ENCODE peak calls at places on chromosome 14, in six cellular contexts. S is left lung, W is non-pigmented ciliary epithelial cell, C is A549, M is T follicular helper cell, P is Right ventricle myocardium superior. D is an unnamed sample.

GRCh38 chr14:72558721-72559120 is 335.2 kb downstream of the DPF3 start:
- DNase-seq in S (no peak), W (no peak), C (no peak), M (no peak), P (no peak), D (no peak)

GRCh38 chr14:94081386-94081820 is 293 bp downstream of the IFI27L1 start:
- DNase-seq in S (no peak), W (no peak), C (no peak), M (no peak), P (no peak), D (no peak)

GRCh38 chr14:54555651-54556050 is 11.3 kb upstream of the SAMD4A start:
- DNase-seq in S (no peak), W (no peak), C (peak; percentile 10), M (no peak), P (no peak), D (no peak)

GRCh38 chr14:86357866-86358265 is 827.9 kb downstream of the FLRT2 start:
- DNase-seq in S (no peak), W (no peak), C (no peak), M (no peak), P (no peak), D (no peak)

GRCh38 chr14:55942101-55942645 is 176.0 kb upstream of the PELI2 start:
- DNase-seq in S (no peak), W (no peak), C (no peak), M (no peak), P (no peak), D (no peak)

GRCh38 chr14:71529855-71530254 is 402.4 kb upstream of the RGS6 start:
- DNase-seq in S (no peak), W (no peak), C (no peak), M (no peak), P (peak; percentile 43), D (peak; percentile 62)

GRCh38 chr14:68278568-68279436 is 459.2 kb downstream of the RAD51B start:
- DNase-seq in S (no peak), W (no peak), C (peak; percentile 37), M (no peak), P (no peak), D (no peak)

GRCh38 chr14:30681752-30682355 is 59.7 kb downstream of the SCFD1 start:
- DNase-seq in S (no peak), W (peak; percentile 3), C (peak; percentile 8), M (no peak), P (no peak), D (no peak)

GRCh38 chr14:44962573-44963528 is 861 bp downstream of the TOGARAM1 start:
- DNase-seq in S (peak; percentile 85), W (no peak), C (no peak), M (no peak), P (peak; percentile 68), D (peak; percentile 60)

GRCh38 chr14:104785708-104786080 is 9.9 kb downstream of the AKT1 start:
- DNase-seq in S (peak; percentile 71), W (no peak), C (no peak), M (no peak), P (no peak), D (no peak)

GRCh38 chr14:23095196-23096108 is at the start of gene C14orf119:
- DNase-seq in S (peak; percentile 95), W (peak; percentile 96), C (peak; percentile 98), M (peak; percentile 99), P (no peak), D (peak; percentile 34)

GRCh38 chr14:79702197-79702596 is 509.1 kb downstream of the DIO2 start:
- DNase-seq in S (no peak), W (no peak), C (no peak), M (no peak), P (no peak), D (no peak)

GRCh38 chr14:89178802-89179201 is 238.2 kb downstream of the FOXN3 start:
- DNase-seq in S (no peak), W (peak; percentile 20), C (no peak), M (no peak), P (no peak), D (no peak)

D was measured in heart right ventricle.